ENCODE peak calls at places on chromosome 13, in six cellular contexts. B is SK-N-DZ; L is activated B cell treated with CpG ODN at 0.5 μM for 24 hours; E is aorta; O is activated CD8-positive, alpha-beta memory T cell treated with anti-CD3 and anti-CD28 coated beads for 24 hours; G is skeletal muscle cell. M is an unnamed sample.

GRCh38 chr13:111372651-111373425 is 52.4 kb downstream of the TEX29 start:
- DNase-seq in B (no peak), E (no peak), L (no peak), G (no peak), O (no peak), M (no peak)

GRCh38 chr13:75372517-75372916 is 109.5 kb downstream of the TBC1D4 start:
- DNase-seq in E (no peak), O (no peak), B (peak; percentile 54), L (no peak), G (no peak), M (no peak)

GRCh38 chr13:29411493-29411892 is 184.0 kb downstream of the SLC7A1 start:
- DNase-seq in O (no peak), E (no peak), L (no peak), B (no peak), G (no peak), M (no peak)

GRCh38 chr13:40624338-40624737 is 42.1 kb downstream of the FOXO1 start:
- DNase-seq in O (no peak), L (no peak), E (no peak), G (no peak), B (no peak), M (no peak)

GRCh38 chr13:41352935-41353801 is 42.1 kb downstream of the NAA16 start:
- DNase-seq in L (no peak), E (no peak), G (no peak), O (peak; percentile 63), B (peak; percentile 29), M (no peak)

GRCh38 chr13:46374710-46375109 is 12.3 kb downstream of the RUBCNL start:
- DNase-seq in O (no peak), G (no peak), E (no peak), L (no peak), B (no peak), M (no peak)

GRCh38 chr13:38417727-38418126 is 68.1 kb downstream of the UFM1 start:
- DNase-seq in E (no peak), O (no peak), G (no peak), B (no peak), L (no peak), M (no peak)

GRCh38 chr13:28299941-28300340 is 161.6 kb downstream of the PAN3 start:
- DNase-seq in G (no peak), E (no peak), O (no peak), B (no peak), L (no peak), M (no peak)

GRCh38 chr13:29722415-29722814 is 126.9 kb upstream of the SLC7A1 start:
- DNase-seq in B (no peak), G (no peak), E (no peak), O (no peak), L (no peak), M (no peak)

GRCh38 chr13:111409413-111409812 is 89.0 kb downstream of the TEX29 start:
- DNase-seq in L (no peak), O (no peak), E (peak; percentile 65), G (no peak), B (no peak), M (no peak)

GRCh38 chr13:63855457-63856118 is 2439.9 kb upstream of the PCDH20 start:
- DNase-seq in L (no peak), E (no peak), O (no peak), G (peak; percentile 47), B (no peak), M (no peak)

GRCh38 chr13:98155475-98156111 is 12.7 kb downstream of the FARP1 start:
- DNase-seq in G (peak; percentile 52), O (no peak), B (no peak), L (no peak), E (no peak), M (no peak)

GRCh38 chr13:30362005-30362788 is 54.8 kb upstream of the KATNAL1 start:
- DNase-seq in E (no peak), L (no peak), B (no peak), O (no peak), G (no peak), M (no peak)

GRCh38 chr13:111970501-111971155 is 96.3 kb upstream of the SOX1 start:
- DNase-seq in E (peak; percentile 70), L (no peak), O (no peak), G (no peak), B (no peak), M (no peak)

GRCh38 chr13:79560954-79561353 is 80.0 kb downstream of the NDFIP2 start:
- DNase-seq in B (no peak), E (no peak), L (no peak), O (no peak), G (no peak), M (no peak)

GRCh38 chr13:23871616-23872220 is 17.5 kb downstream of the MIPEP start:
- DNase-seq in E (no peak), B (peak; percentile 24), G (no peak), O (no peak), L (no peak), M (no peak)

GRCh38 chr13:19959141-19959830 is 759 bp downstream of the ZMYM2 start:
- DNase-seq in B (peak; percentile 44), O (peak; percentile 89), L (peak; percentile 67), E (peak; percentile 88), G (no peak), M (peak; percentile 63)

GRCh38 chr13:104984296-104984818 is 1551.1 kb downstream of the EFNB2 start:
- DNase-seq in B (no peak), L (no peak), O (peak; percentile 63), G (peak; percentile 62), E (no peak), M (no peak)

GRCh38 chr13:21043898-21044297 is 17.5 kb downstream of the LATS2 start:
- DNase-seq in B (no peak), E (no peak), L (no peak), G (peak; percentile 79), O (no peak), M (no peak)

GRCh38 chr13:46778879-46779278 is 18.1 kb downstream of the ESD start:
- DNase-seq in E (no peak), O (no peak), G (no peak), L (no peak), B (no peak), M (no peak)

GRCh38 chr13:98254541-98254940 is 77.5 kb upstream of the RNF113B start:
- DNase-seq in G (no peak), O (no peak), L (no peak), E (no peak), B (no peak), M (no peak)

GRCh38 chr13:94251801-94252200 is 227.7 kb downstream of the DCT start:
- DNase-seq in E (no peak), G (no peak), L (no peak), O (no peak), B (no peak), M (no peak)

GRCh38 chr13:111049791-111050538 is 65.1 kb upstream of the ARHGEF7 start:
- DNase-seq in O (no peak), L (no peak), G (no peak), E (peak; percentile 77), B (no peak), M (no peak)